ENCODE peak calls at places on chromosomes 2 and 18, in six cellular contexts. Q, H, G, J, Z and N are unnamed samples.
A peak's percentile ranks its signal among the peaks of the same experiment; 100 is the strongest.

GRCh38 chr2:23350026-23350791 is 34.8 kb upstream of the KLHL29 start:
- DNase-seq in Q (no peak), H (no peak), G (no peak), J (no peak), Z (no peak), N (no peak)

GRCh38 chr2:70703900-70704549 is 64.0 kb downstream of the ADD2 start:
- DNase-seq in Q (peak; percentile 60), H (peak; percentile 78), G (no peak), J (no peak), Z (no peak), N (no peak)

GRCh38 chr18:41121116-41121826 is 833.8 kb upstream of the PIK3C3 start:
- DNase-seq in Q (no peak), H (peak; percentile 81), G (no peak), J (no peak), Z (no peak), N (peak; percentile 80)

GRCh38 chr2:186009341-186009740 is 270.7 kb downstream of the FSIP2 start:
- DNase-seq in Q (no peak), H (no peak), G (no peak), J (no peak), Z (no peak), N (no peak)

GRCh38 chr2:179842498-179843153 is 18.8 kb downstream of the ZNF385B start:
- DNase-seq in Q (peak; percentile 56), H (peak; percentile 45), G (peak; percentile 32), J (no peak), Z (no peak), N (peak; percentile 19)

GRCh38 chr2:36371070-36371962 is 15.7 kb downstream of the CRIM1 start:
- DNase-seq in Q (no peak), H (no peak), G (no peak), J (no peak), Z (no peak), N (no peak)

GRCh38 chr18:22844184-22844583 is 88.9 kb upstream of the RBBP8 start:
- DNase-seq in Q (no peak), H (peak; percentile 24), G (no peak), J (no peak), Z (no peak), N (no peak)

GRCh38 chr2:229980440-229981184 is 58.3 kb downstream of the FBXO36 start:
- DNase-seq in Q (peak; percentile 41), H (peak; percentile 90), G (peak; percentile 68), J (no peak), Z (no peak), N (peak; percentile 76)

GRCh38 chr2:47016172-47016913 is 100.7 kb upstream of the MCFD2 start:
- DNase-seq in Q (peak; percentile 52), H (peak; percentile 60), G (no peak), J (peak; percentile 44), Z (no peak), N (peak; percentile 76)

GRCh38 chr2:38301340-38301968 is 75.6 kb downstream of the ATL2 start:
- DNase-seq in Q (no peak), H (no peak), G (peak; percentile 76), J (no peak), Z (no peak), N (no peak)

GRCh38 chr2:231530099-231531085 is at the start of gene NMUR1:
- DNase-seq in Q (peak; percentile 80), H (no peak), G (peak; percentile 77), J (peak; percentile 35), Z (peak; percentile 61), N (no peak)

GRCh38 chr2:239747274-239747673 is 277.9 kb downstream of the NDUFA10 start:
- DNase-seq in Q (no peak), H (no peak), G (no peak), J (peak; percentile 72), Z (no peak), N (no peak)

GRCh38 chr2:111636905-111637304 is 247.1 kb downstream of the ANAPC1 start:
- DNase-seq in Q (no peak), H (no peak), G (no peak), J (no peak), Z (no peak), N (no peak)

GRCh38 chr2:113173563-113174368 is at the start of gene PSD4:
- DNase-seq in Q (peak; percentile 91), H (no peak), G (peak; percentile 96), J (peak; percentile 83), Z (peak; percentile 93), N (no peak)

GRCh38 chr18:68428666-68429065 is 286.2 kb downstream of the TMX3 start:
- DNase-seq in Q (no peak), H (no peak), G (no peak), J (no peak), Z (no peak), N (no peak)

GRCh38 chr2:233000886-233001750 is 11.9 kb downstream of the NGEF start:
- DNase-seq in Q (no peak), H (no peak), G (no peak), J (no peak), Z (no peak), N (no peak)

GRCh38 chr2:203623616-203624015 is 82.8 kb upstream of the CD28 start:
- DNase-seq in Q (no peak), H (no peak), G (no peak), J (no peak), Z (no peak), N (no peak)

GRCh38 chr2:187544371-187545080 is 9.7 kb downstream of the TFPI start:
- DNase-seq in Q (no peak), H (no peak), G (no peak), J (no peak), Z (no peak), N (no peak)

GRCh38 chr2:120568089-120568974 is 167.3 kb upstream of the GLI2 start:
- DNase-seq in Q (no peak), H (no peak), G (no peak), J (no peak), Z (no peak), N (no peak)

GRCh38 chr18:22639026-22639463 is 221.3 kb upstream of the CTAGE1 start:
- DNase-seq in Q (no peak), H (peak; percentile 89), G (no peak), J (no peak), Z (no peak), N (peak; percentile 31)

DNA sequence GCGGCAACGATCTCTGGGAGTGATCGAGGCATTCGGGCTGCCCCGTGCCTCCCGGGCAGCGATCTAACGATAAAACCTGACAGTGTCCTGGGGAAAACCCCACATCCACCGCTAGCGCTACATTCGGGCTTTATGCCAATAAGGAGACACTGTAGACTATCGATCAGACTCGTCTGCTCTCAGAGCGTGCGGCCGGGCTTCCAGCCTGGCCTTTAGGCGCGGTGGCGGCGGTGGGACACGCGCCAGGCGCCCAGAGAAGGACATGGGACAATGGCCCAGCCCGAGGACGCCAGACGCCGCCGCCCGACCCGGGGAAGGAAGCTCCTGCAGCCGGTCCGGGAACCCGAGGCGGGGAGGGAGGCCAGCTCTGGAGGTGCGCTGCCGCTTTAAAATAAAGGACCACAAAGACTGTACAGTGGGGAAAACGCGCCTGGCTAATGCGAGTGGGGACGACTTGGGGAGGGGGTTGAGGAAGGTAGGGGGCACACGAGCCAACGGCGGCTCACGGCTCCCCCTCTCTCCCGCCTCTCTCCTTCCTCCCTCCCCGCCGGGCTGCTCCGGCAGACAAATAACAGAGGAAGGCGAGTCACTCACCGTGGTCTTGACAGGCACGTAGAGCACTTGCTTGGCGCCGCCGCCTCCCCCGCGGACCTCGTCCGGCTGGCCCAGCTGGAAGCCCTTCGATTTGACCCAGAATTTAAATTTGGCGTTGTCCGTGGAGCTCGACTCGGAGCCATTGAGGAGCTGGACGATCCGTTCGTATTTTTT is 2.1 kb downstream of the NOL4 start:
- DNase-seq in Q (no peak), H (no peak), G (peak; percentile 70), J (no peak), Z (no peak), N (no peak)
- H3K4me3 ChIP-seq in Q (no peak overlapping the region), H (peak overlapping the region; percentile 22), G (peak overlapping the region; percentile 66), J (no peak overlapping the region), Z (no peak overlapping the region), N (peak overlapping the region; percentile 56)

GRCh38 chr18:13180614-13181375 is 37.8 kb upstream of the LDLRAD4 start:
- DNase-seq in Q (no peak), H (no peak), G (no peak), J (no peak), Z (no peak), N (no peak)

GRCh38 chr18:13179566-13180113 is 38.9 kb upstream of the LDLRAD4 start:
- DNase-seq in Q (no peak), H (no peak), G (no peak), J (no peak), Z (no peak), N (no peak)

GRCh38 chr18:13183359-13183758 is 35.2 kb upstream of the LDLRAD4 start:
- DNase-seq in Q (no peak), H (peak; percentile 8), G (no peak), J (no peak), Z (no peak), N (no peak)

GRCh38 chr18:13183790-13184189 is 34.8 kb upstream of the LDLRAD4 start:
- DNase-seq in Q (no peak), H (no peak), G (no peak), J (no peak), Z (no peak), N (no peak)

GRCh38 chr18:13181765-13182164 is 36.8 kb upstream of the LDLRAD4 start:
- DNase-seq in Q (no peak), H (no peak), G (no peak), J (no peak), Z (no peak), N (no peak)
- TF ChIP-seq CTCF in Q (no peak), H (no peak), G (no peak), J (no peak), Z (no peak), N (no peak)

GRCh38 chr18:36526611-36527010 is 229.1 kb downstream of the FHOD3 start:
- DNase-seq in Q (no peak), H (no peak), G (no peak), J (no peak), Z (no peak), N (no peak)
- H3K4me3 ChIP-seq in Q (no peak overlapping the region), H (no peak overlapping the region), G (no peak overlapping the region), J (no peak overlapping the region), Z (no peak overlapping the region), N (no peak overlapping the region)

DNA sequence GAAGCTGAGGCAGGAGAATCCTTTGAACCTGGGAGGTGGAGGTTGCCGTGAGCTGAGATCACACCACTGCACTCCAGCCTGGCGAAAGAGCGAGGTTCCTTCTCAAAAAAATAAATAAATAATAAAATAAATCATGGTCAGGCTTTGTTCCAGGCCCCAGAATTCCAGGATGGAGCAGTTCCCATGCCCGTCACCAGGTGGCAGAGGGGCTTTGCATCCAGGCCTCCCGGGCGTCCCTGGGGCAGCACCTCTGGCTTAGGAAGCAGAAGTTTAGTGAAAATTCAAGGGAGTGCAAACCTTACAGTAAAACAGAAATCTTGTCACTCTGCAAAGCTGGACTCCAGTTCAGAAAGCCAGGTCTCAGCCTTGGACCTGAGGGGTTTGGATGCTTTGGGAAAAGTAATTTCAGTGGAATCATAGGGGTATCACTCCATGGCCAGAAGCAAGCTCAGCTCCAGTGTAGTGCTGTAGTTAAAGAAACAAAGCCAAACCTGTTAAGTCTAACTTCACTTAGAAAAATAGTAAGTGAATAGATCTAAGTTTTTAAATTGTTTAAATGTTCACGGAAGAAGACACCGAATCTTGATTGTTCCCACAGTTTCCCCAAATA is 512.7 kb downstream of the CMPK2 start:
- DNase-seq in Q (no peak), H (no peak), G (no peak), J (no peak), Z (no peak), N (peak; percentile 34)
- TF ChIP-seq CTCF in Q (peak; percentile 19), H (no peak), G (no peak), J (no peak), Z (peak; percentile 35), N (peak; percentile 84)